ENCODE peak calls at places on chromosome 21, in seven cellular contexts. B, O, R, H, K, U and D are unnamed samples.

GRCh38 chr21:22342855-22343254 is 1344.6 kb downstream of the NCAM2 start:
- DNase-seq in B (no peak), O (no peak), R (no peak), H (no peak), K (peak), U (no peak), D (no peak)

GRCh38 chr21:33067045-33067444 is 2.9 kb upstream of the OLIG1 start:
- DNase-seq in B (no peak), O (no peak), R (no peak), H (no peak), K (no peak), U (no peak), D (no peak)

GRCh38 chr21:25449950-25450349 is 157.3 kb downstream of the MRPL39 start:
- DNase-seq in B (no peak), O (no peak), R (no peak), H (no peak), K (no peak), U (no peak), D (no peak)

GRCh38 chr21:21034046-21034445 is 35.8 kb downstream of the NCAM2 start:
- DNase-seq in B (no peak), O (no peak), R (no peak), H (no peak), K (no peak), U (no peak), D (no peak)

GRCh38 chr21:40622531-40622930 is 224.4 kb downstream of the DSCAM start:
- DNase-seq in B (peak), O (no peak), R (no peak), H (no peak), K (no peak), U (no peak), D (no peak)

GRCh38 chr21:18477059-18477458 is 73.5 kb upstream of the TMPRSS15 start:
- DNase-seq in B (no peak), O (no peak), R (no peak), H (no peak), K (no peak), U (no peak), D (no peak)

GRCh38 chr21:33069994-33070811 is at the start of gene OLIG1:
- DNase-seq in B (peak), O (no peak), R (peak), H (no peak), K (peak), U (no peak), D (peak)

GRCh38 chr21:27219068-27219467 is 252.2 kb upstream of the ADAMTS5 start:
- DNase-seq in B (no peak), O (no peak), R (no peak), H (no peak), K (no peak), U (peak), D (no peak)

GRCh38 chr21:33373451-33373850 is 29.8 kb upstream of the IFNGR2 start:
- DNase-seq in B (no peak), O (no peak), R (no peak), H (no peak), K (no peak), U (no peak), D (no peak)

GRCh38 chr21:36105327-36105842 is 29.5 kb upstream of the CBR3 start:
- DNase-seq in B (no peak), O (no peak), R (no peak), H (no peak), K (no peak), U (no peak), D (no peak)

GRCh38 chr21:36109868-36110267 is 25.0 kb upstream of the CBR3 start:
- DNase-seq in B (no peak), O (no peak), R (no peak), H (no peak), K (no peak), U (no peak), D (no peak)

GRCh38 chr21:36103434-36103833 is 31.4 kb upstream of the CBR3 start:
- DNase-seq in B (no peak), O (no peak), R (no peak), H (no peak), K (no peak), U (no peak), D (no peak)

GRCh38 chr21:36100971-36101641 is 31.3 kb downstream of the CBR1 start:
- DNase-seq in B (no peak), O (no peak), R (no peak), H (no peak), K (peak), U (no peak), D (no peak)

GRCh38 chr21:36104306-36105300 is 30.3 kb upstream of the CBR3 start:
- DNase-seq in B (peak), O (peak), R (no peak), H (no peak), K (peak), U (no peak), D (peak)
- TF ChIP-seq CTCF in B (peak), O (peak), R (no peak), H (no peak), K (peak), U (peak), D (peak)

GRCh38 chr21:44991538-44992483 is 52.0 kb downstream of the SLX9 start:
- DNase-seq in B (no peak), O (no peak), R (no peak), H (no peak), K (no peak), U (no peak), D (no peak)
- TF ChIP-seq CTCF in B (peak), O (no peak), R (no peak), H (no peak), K (no peak), U (no peak), D (no peak)

GRCh38 chr21:42063578-42064521 is 7.3 kb upstream of the UMODL1 start:
- DNase-seq in B (no peak), O (no peak), R (no peak), H (no peak), K (no peak), U (no peak), D (peak)
- TF ChIP-seq CTCF in B (no peak), O (no peak), R (no peak), H (no peak), K (no peak), U (no peak), D (no peak)

GRCh38 chr21:17370750-17371325 is 142.0 kb upstream of the CXADR start:
- DNase-seq in B (no peak), O (no peak), R (no peak), H (no peak), K (no peak), U (no peak), D (no peak)
- TF ChIP-seq CTCF in B (no peak), O (no peak), R (no peak), H (no peak), K (no peak), U (no peak), D (no peak)

GRCh38 chr21:29366532-29366931 is 67.8 kb downstream of the BACH1 start:
- DNase-seq in B (no peak), O (no peak), R (no peak), H (no peak), K (no peak), U (no peak), D (no peak)

GRCh38 chr21:29365636-29366305 is 67.0 kb downstream of the BACH1 start:
- DNase-seq in B (no peak), O (no peak), R (no peak), H (no peak), K (no peak), U (no peak), D (no peak)

GRCh38 chr21:29362758-29363157 is 64.0 kb downstream of the BACH1 start:
- DNase-seq in B (no peak), O (no peak), R (no peak), H (no peak), K (no peak), U (no peak), D (no peak)

GRCh38 chr21:29359718-29360117 is 61.0 kb downstream of the BACH1 start:
- DNase-seq in B (no peak), O (no peak), R (no peak), H (no peak), K (no peak), U (no peak), D (no peak)

GRCh38 chr21:29360799-29361765 is 62.4 kb downstream of the BACH1 start:
- DNase-seq in B (peak), O (no peak), R (no peak), H (no peak), K (no peak), U (no peak), D (peak)
- TF ChIP-seq CTCF in B (peak), O (no peak), R (no peak), H (no peak), K (peak), U (no peak), D (no peak)

DNA sequence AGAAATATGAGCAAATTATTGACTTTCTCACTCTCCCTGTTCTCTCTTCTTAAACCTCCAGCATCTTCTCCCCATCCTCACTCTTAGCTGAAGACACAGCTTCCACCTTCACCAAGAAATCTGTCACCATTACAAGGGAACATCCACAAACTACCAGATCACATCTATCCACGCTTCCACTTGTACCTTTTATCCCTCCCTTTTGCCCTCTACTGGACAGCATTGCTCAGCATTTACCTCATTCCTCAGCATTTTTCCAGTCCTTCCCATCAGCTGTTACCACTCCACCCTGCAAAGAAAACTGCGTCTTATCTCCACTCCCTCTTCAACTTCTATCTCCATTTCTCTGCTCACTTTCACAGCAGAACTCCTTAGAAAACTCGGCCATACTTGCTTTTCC is 42.6 kb downstream of the KCNJ6 start:
- DNase-seq in B (peak), O (no peak), R (no peak), H (no peak), K (no peak), U (no peak), D (no peak)
- TF ChIP-seq CTCF in B (peak), O (no peak), R (no peak), H (no peak), K (no peak), U (peak), D (no peak)

GRCh38 chr21:39153373-39153772 is 29.9 kb downstream of the PSMG1 start:
- DNase-seq in B (no peak), O (no peak), R (no peak), H (no peak), K (peak), U (no peak), D (no peak)
- TF ChIP-seq CTCF in B (peak), O (no peak), R (peak), H (no peak), K (peak), U (peak), D (peak)

GRCh38 chr21:43308511-43309283 is 118.2 kb downstream of the SIK1 start:
- DNase-seq in B (no peak), O (no peak), R (no peak), H (peak), K (no peak), U (no peak), D (no peak)
- TF ChIP-seq CTCF in B (no peak), O (no peak), R (no peak), H (no peak), K (no peak), U (no peak), D (no peak)

DNA sequence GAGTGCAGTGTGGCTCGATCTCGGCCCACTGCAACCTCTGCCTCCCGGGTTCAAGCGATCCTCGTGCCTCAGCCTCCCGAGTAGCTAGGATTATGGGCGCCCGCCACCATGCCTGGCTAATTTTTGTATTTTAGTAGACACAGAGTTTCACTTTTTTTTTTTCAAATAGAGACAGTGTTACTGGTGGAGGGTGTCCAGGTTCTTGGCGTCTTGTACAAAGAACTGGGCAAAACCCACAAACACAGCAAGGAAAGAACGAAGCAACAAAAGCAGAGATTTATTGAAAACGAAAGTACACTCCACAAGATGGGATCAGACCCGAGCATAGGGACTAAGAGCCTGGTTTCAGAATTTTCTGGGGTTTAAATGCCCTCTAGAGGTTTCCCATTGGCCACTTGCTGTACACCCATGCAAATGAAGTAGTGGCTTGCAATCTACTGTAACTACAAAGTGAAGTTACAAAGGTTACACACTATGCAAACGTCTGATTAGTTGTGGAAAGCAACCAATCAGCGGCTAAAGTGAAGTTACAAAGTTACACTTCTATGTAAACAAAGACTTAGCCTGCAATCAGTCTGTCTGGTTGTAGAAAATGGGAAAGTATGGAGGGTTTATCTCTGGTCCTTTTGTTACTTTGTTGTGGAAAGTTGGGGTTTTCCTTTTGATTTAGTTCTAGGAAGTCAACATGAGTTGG is 199.1 kb downstream of the DYRK1A start:
- DNase-seq in B (peak), O (no peak), R (no peak), H (no peak), K (peak), U (no peak), D (peak)
- TF ChIP-seq CTCF in B (peak), O (no peak), R (no peak), H (no peak), K (peak), U (peak), D (no peak)